ENCODE peak calls at places on chromosomes 16 and 17, in nine cellular contexts. K, C, W, D, Y, L, G, R and Z are unnamed samples.

GRCh38 chr16:30953511-30954124 is 3.9 kb upstream of the SETD1A start:
- DNase-seq in K (no peak), C (peak), W (peak), D (peak), Y (peak), L (peak), G (peak), R (peak), Z (no peak)

GRCh38 chr16:89246903-89247733 is 29.6 kb downstream of the ZNF778 start:
- DNase-seq in K (peak), C (peak), W (peak), D (peak), Y (peak), L (peak), G (peak), R (peak), Z (peak)

GRCh38 chr17:27413295-27413694 is 43.0 kb upstream of the KSR1 start:
- DNase-seq in K (no peak), C (no peak), W (no peak), D (no peak), Y (no peak), L (no peak), G (no peak), R (no peak), Z (no peak)

GRCh38 chr17:37699285-37699973 is 45.4 kb downstream of the HNF1B start:
- DNase-seq in K (no peak), C (no peak), W (no peak), D (no peak), Y (no peak), L (no peak), G (no peak), R (no peak), Z (no peak)

GRCh38 chr17:57548421-57549385 is 196.4 kb downstream of the CCDC182 start:
- DNase-seq in K (no peak), C (peak), W (peak), D (peak), Y (no peak), L (no peak), G (no peak), R (no peak), Z (no peak)

GRCh38 chr17:27793168-27793905 is 7.0 kb downstream of the NOS2 start:
- DNase-seq in K (no peak), C (no peak), W (peak), D (no peak), Y (no peak), L (no peak), G (peak), R (no peak), Z (peak)

GRCh38 chr16:87061521-87061920 is 255.7 kb downstream of the C16orf95 start:
- DNase-seq in K (no peak), C (no peak), W (no peak), D (no peak), Y (no peak), L (no peak), G (no peak), R (no peak), Z (no peak)

GRCh38 chr17:13002761-13003453 is 14.9 kb downstream of the ELAC2 start:
- DNase-seq in K (peak), C (peak), W (peak), D (peak), Y (no peak), L (peak), G (peak), R (peak), Z (peak)

GRCh38 chr17:82370471-82371332 is 863 bp upstream of the UTS2R start:
- DNase-seq in K (no peak), C (peak), W (no peak), D (no peak), Y (no peak), L (no peak), G (no peak), R (no peak), Z (no peak)

GRCh38 chr16:48317614-48318013 is 67.6 kb downstream of the SIAH1 start:
- DNase-seq in K (no peak), C (peak), W (no peak), D (no peak), Y (peak), L (peak), G (no peak), R (no peak), Z (no peak)

GRCh38 chr16:69064789-69065313 is 40.6 kb upstream of the HAS3 start:
- DNase-seq in K (no peak), C (peak), W (no peak), D (no peak), Y (no peak), L (no peak), G (no peak), R (no peak), Z (no peak)

GRCh38 chr17:58320163-58320558 is 8.4 kb downstream of the TSPOAP1 start:
- DNase-seq in K (no peak), C (no peak), W (peak), D (no peak), Y (peak), L (no peak), G (peak), R (no peak), Z (no peak)

GRCh38 chr17:11221721-11222120 is 19.3 kb upstream of the SHISA6 start:
- DNase-seq in K (no peak), C (no peak), W (no peak), D (no peak), Y (no peak), L (no peak), G (no peak), R (no peak), Z (no peak)

GRCh38 chr17:42072323-42073187 is 22.2 kb upstream of the C17orf113 start:
- DNase-seq in K (no peak), C (no peak), W (peak), D (no peak), Y (no peak), L (no peak), G (peak), R (no peak), Z (no peak)

GRCh38 chr17:29346462-29346861 is 43.7 kb upstream of the TAOK1 start:
- DNase-seq in K (peak), C (no peak), W (no peak), D (no peak), Y (no peak), L (no peak), G (no peak), R (no peak), Z (no peak)

GRCh38 chr16:88819126-88819525 is 7.4 kb upstream of the APRT start:
- DNase-seq in K (no peak), C (no peak), W (no peak), D (no peak), Y (no peak), L (no peak), G (no peak), R (no peak), Z (no peak)

GRCh38 chr16:2520784-2521577 is 810 bp downstream of the AMDHD2 start:
- DNase-seq in K (peak), C (peak), W (no peak), D (no peak), Y (peak), L (no peak), G (no peak), R (peak), Z (no peak)

GRCh38 chr17:18184143-18185007 is 747 bp downstream of the ALKBH5 start:
- DNase-seq in K (peak), C (peak), W (peak), D (no peak), Y (peak), L (peak), G (peak), R (peak), Z (peak)

GRCh38 chr17:76240461-76241204 is at the start of gene RNF157:
- DNase-seq in K (peak), C (peak), W (peak), D (no peak), Y (peak), L (no peak), G (peak), R (peak), Z (peak)

GRCh38 chr16:48393843-48394703 is 8.9 kb upstream of the SIAH1 start:
- DNase-seq in K (peak), C (peak), W (no peak), D (no peak), Y (no peak), L (no peak), G (no peak), R (no peak), Z (no peak)

GRCh38 chr16:75555213-75555706 is 792 bp downstream of the TMEM231 start:
- DNase-seq in K (peak), C (peak), W (peak), D (peak), Y (peak), L (no peak), G (peak), R (no peak), Z (peak)

GRCh38 chr16:10972956-10973464 is 28.6 kb downstream of the CLEC16A start:
- DNase-seq in K (no peak), C (no peak), W (no peak), D (no peak), Y (no peak), L (no peak), G (no peak), R (no peak), Z (no peak)